ENCODE peak calls at places on chromosomes 16 and 17, in seven cellular contexts. K is aorta, Y is left cardiac atrium, A is fibroblast of the conjunctiva, O is T-cell, V is SW480, N is H7. J is an unnamed sample.
A peak's percentile ranks its signal among the peaks of the same experiment; 100 is the strongest.

GRCh38 chr16:29306953-29307597 is 99.4 kb downstream of the NPIPB11 start:
- DNase-seq in K (no peak), Y (no peak), A (no peak), O (no peak), V (no peak), N (no peak), J (no peak)

GRCh38 chr16:18832021-18832420 is 30.7 kb upstream of the ARL6IP1 start:
- DNase-seq in K (no peak), Y (no peak), A (no peak), O (no peak), V (no peak), N (no peak), J (no peak)

GRCh38 chr17:3913531-3914318 is 2.5 kb downstream of the P2RX1 start:
- DNase-seq in K (peak; percentile 90), Y (peak; percentile 84), A (no peak), O (peak; percentile 41), V (peak; percentile 53), N (peak; percentile 95), J (peak; percentile 93)

GRCh38 chr16:30985401-30986128 is 558 bp downstream of the HSD3B7 start:
- DNase-seq in K (no peak), Y (no peak), A (no peak), O (no peak), V (peak; percentile 83), N (peak; percentile 92), J (peak; percentile 87)

GRCh38 chr16:70438983-70439862 is at the start of gene ST3GAL2:
- DNase-seq in K (peak; percentile 97), Y (peak; percentile 96), A (peak; percentile 90), O (peak; percentile 87), V (peak; percentile 85), N (peak; percentile 99), J (peak; percentile 97)

GRCh38 chr17:75086496-75087181 is 1.1 kb upstream of the SLC16A5 start:
- DNase-seq in K (no peak), Y (no peak), A (no peak), O (no peak), V (peak; percentile 79), N (no peak), J (no peak)

GRCh38 chr16:10013364-10013763 is 168.9 kb downstream of the GRIN2A start:
- DNase-seq in K (no peak), Y (no peak), A (no peak), O (no peak), V (no peak), N (peak; percentile 29), J (no peak)

GRCh38 chr17:57584050-57584551 is 161.0 kb downstream of the CCDC182 start:
- DNase-seq in K (no peak), Y (no peak), A (no peak), O (no peak), V (no peak), N (peak; percentile 79), J (no peak)

GRCh38 chr17:74744714-74745547 is 3.5 kb upstream of the NHERF1 start:
- DNase-seq in K (peak; percentile 90), Y (peak; percentile 84), A (no peak), O (peak; percentile 46), V (peak; percentile 61), N (peak; percentile 96), J (peak; percentile 84)